ENCODE peak calls at places on chromosome 22, in six cellular contexts. One of them, this sample, is unnamed.

GRCh38 chr22:36325163-36326031 is 62.4 kb downstream of the MYH9 start:
- DNase-seq in breast epithelium: no peak
- DNase-seq in dorsolateral prefrontal cortex: no peak
- DNase-seq in GM23338: no peak
- DNase-seq in IMR-90: peak; percentile 86
- DNase-seq in mucosa of gallbladder: peak; percentile 72
- DNase-seq in this sample: peak; percentile 84

GRCh38 chr22:29539105-29539504 is 14.5 kb downstream of the THOC5 start:
- DNase-seq in breast epithelium: no peak
- DNase-seq in dorsolateral prefrontal cortex: no peak
- DNase-seq in GM23338: no peak
- DNase-seq in IMR-90: no peak
- DNase-seq in mucosa of gallbladder: no peak
- DNase-seq in this sample: no peak

GRCh38 chr22:39520874-39521857 is 804 bp downstream of the ATF4 start:
- DNase-seq in breast epithelium: peak; percentile 87
- DNase-seq in dorsolateral prefrontal cortex: no peak
- DNase-seq in GM23338: peak; percentile 76
- DNase-seq in IMR-90: peak; percentile 73
- DNase-seq in mucosa of gallbladder: peak; percentile 79
- DNase-seq in this sample: peak; percentile 81

GRCh38 chr22:46070215-46070721 is 80.1 kb upstream of the PPARA start:
- DNase-seq in breast epithelium: peak; percentile 78
- DNase-seq in dorsolateral prefrontal cortex: peak; percentile 30
- DNase-seq in GM23338: peak; percentile 69
- DNase-seq in IMR-90: peak; percentile 42
- DNase-seq in mucosa of gallbladder: no peak
- DNase-seq in this sample: peak; percentile 65

GRCh38 chr22:38578505-38578904 is 8.5 kb upstream of the DMC1 start:
- DNase-seq in breast epithelium: no peak
- DNase-seq in dorsolateral prefrontal cortex: no peak
- DNase-seq in GM23338: peak; percentile 30
- DNase-seq in IMR-90: no peak
- DNase-seq in mucosa of gallbladder: no peak
- DNase-seq in this sample: no peak

GRCh38 chr22:48489551-48490512 is 1337.8 kb downstream of the BRD1 start:
- DNase-seq in breast epithelium: peak; percentile 46
- DNase-seq in dorsolateral prefrontal cortex: peak; percentile 24
- DNase-seq in GM23338: no peak
- DNase-seq in IMR-90: no peak
- DNase-seq in mucosa of gallbladder: no peak
- DNase-seq in this sample: no peak

GRCh38 chr22:39610246-39610645 is 39.7 kb downstream of the CACNA1I start:
- DNase-seq in breast epithelium: no peak
- DNase-seq in dorsolateral prefrontal cortex: no peak
- DNase-seq in GM23338: no peak
- DNase-seq in IMR-90: no peak
- DNase-seq in mucosa of gallbladder: no peak
- DNase-seq in this sample: no peak

GRCh38 chr22:28548411-28548810 is 131.2 kb downstream of the TTC28 start:
- DNase-seq in breast epithelium: no peak
- DNase-seq in dorsolateral prefrontal cortex: no peak
- DNase-seq in GM23338: no peak
- DNase-seq in IMR-90: no peak
- DNase-seq in mucosa of gallbladder: no peak
- DNase-seq in this sample: no peak

GRCh38 chr22:46049726-46050450 is 72.9 kb upstream of the WNT7B start:
- DNase-seq in breast epithelium: peak; percentile 42
- DNase-seq in dorsolateral prefrontal cortex: peak; percentile 18
- DNase-seq in GM23338: no peak
- DNase-seq in IMR-90: no peak
- DNase-seq in mucosa of gallbladder: no peak
- DNase-seq in this sample: no peak

GRCh38 chr22:47371263-47372090 is 609.0 kb downstream of the TBC1D22A start:
- DNase-seq in breast epithelium: no peak
- DNase-seq in dorsolateral prefrontal cortex: no peak
- DNase-seq in GM23338: no peak
- DNase-seq in IMR-90: no peak
- DNase-seq in mucosa of gallbladder: no peak
- DNase-seq in this sample: no peak

This sample was measured in thyroid gland.